ENCODE peak calls at places on chromosomes 5 and 9, in ten cellular contexts. H is fibroblast of villous mesenchyme, F is AG09309, N is HFF-Myc, G is psoas muscle, V is ascending aorta, K is stomach, A is fibroblast of pulmonary artery, J is left ventricle myocardium inferior, C is heart right ventricle. Z is an unnamed sample.

GRCh38 chr9:73761905-73762304 is 610.2 kb downstream of the ANXA1 start:
- DNase-seq in H (no peak), F (no peak), N (no peak), G (no peak), V (no peak), K (no peak), A (no peak), J (no peak), C (no peak), Z (no peak)

GRCh38 chr5:61330341-61330878 is 1.6 kb upstream of the ZSWIM6 start:
- DNase-seq in H (peak), F (no peak), N (no peak), G (peak), V (no peak), K (no peak), A (peak), J (peak), C (peak), Z (no peak)

GRCh38 chr5:107470007-107470582 is 200.6 kb downstream of the EFNA5 start:
- DNase-seq in H (no peak), F (no peak), N (no peak), G (no peak), V (no peak), K (no peak), A (no peak), J (no peak), C (no peak), Z (no peak)

GRCh38 chr9:123339666-123340414 is 16.2 kb upstream of the CRB2 start:
- DNase-seq in H (no peak), F (no peak), N (no peak), G (no peak), V (no peak), K (no peak), A (no peak), J (no peak), C (peak), Z (no peak)

GRCh38 chr5:79255786-79256557 is 20.0 kb downstream of the JMY start:
- DNase-seq in H (peak), F (no peak), N (peak), G (no peak), V (no peak), K (peak), A (peak), J (no peak), C (peak), Z (no peak)

GRCh38 chr5:142325677-142326479 is 1.1 kb upstream of the SPRY4 start:
- DNase-seq in H (peak), F (no peak), N (no peak), G (no peak), V (no peak), K (peak), A (peak), J (peak), C (peak), Z (no peak)

GRCh38 chr9:129013674-129014073 is 14.5 kb downstream of the SH3GLB2 start:
- DNase-seq in H (no peak), F (no peak), N (no peak), G (no peak), V (no peak), K (no peak), A (no peak), J (no peak), C (no peak), Z (no peak)

GRCh38 chr9:96222132-96222531 is 79.8 kb downstream of the HSD17B3 start:
- DNase-seq in H (peak), F (no peak), N (no peak), G (no peak), V (no peak), K (no peak), A (no peak), J (no peak), C (no peak), Z (no peak)

GRCh38 chr5:133423618-133424282 is 188.6 kb downstream of the FSTL4 start:
- DNase-seq in H (peak), F (no peak), N (peak), G (peak), V (no peak), K (peak), A (peak), J (peak), C (peak), Z (no peak)

GRCh38 chr9:87393706-87394255 is 103.9 kb upstream of the DAPK1 start:
- DNase-seq in H (no peak), F (no peak), N (no peak), G (no peak), V (no peak), K (no peak), A (no peak), J (no peak), C (no peak), Z (no peak)

GRCh38 chr5:17185776-17186175 is 31.7 kb upstream of the BASP1 start:
- DNase-seq in H (peak), F (peak), N (no peak), G (peak), V (no peak), K (no peak), A (peak), J (peak), C (no peak), Z (peak)

GRCh38 chr5:59817536-59817935 is 76.0 kb downstream of the PDE4D start:
- DNase-seq in H (no peak), F (no peak), N (no peak), G (no peak), V (no peak), K (no peak), A (no peak), J (no peak), C (no peak), Z (no peak)

GRCh38 chr5:67010684-67011409 is 185.8 kb downstream of the CD180 start:
- DNase-seq in H (no peak), F (no peak), N (peak), G (peak), V (no peak), K (no peak), A (peak), J (no peak), C (no peak), Z (peak)

GRCh38 chr5:38607396-38607795 is 51.0 kb upstream of the LIFR start:
- DNase-seq in H (peak), F (peak), N (no peak), G (no peak), V (no peak), K (no peak), A (peak), J (no peak), C (no peak), Z (peak)

GRCh38 chr5:89847743-89848142 is 561.8 kb downstream of the CETN3 start:
- DNase-seq in H (no peak), F (no peak), N (no peak), G (no peak), V (no peak), K (no peak), A (no peak), J (no peak), C (no peak), Z (no peak)

GRCh38 chr5:176793736-176794135 is 16.6 kb upstream of the UNC5A start:
- DNase-seq in H (no peak), F (no peak), N (no peak), G (no peak), V (no peak), K (no peak), A (no peak), J (no peak), C (no peak), Z (no peak)

GRCh38 chr5:74056789-74057164 is 430.8 kb downstream of the ARHGEF28 start:
- DNase-seq in H (peak), F (no peak), N (no peak), G (no peak), V (no peak), K (peak), A (peak), J (no peak), C (no peak), Z (no peak)

GRCh38 chr9:76571288-76572204 is 112.6 kb downstream of the GCNT1 start:
- DNase-seq in H (peak), F (no peak), N (no peak), G (no peak), V (no peak), K (no peak), A (peak), J (no peak), C (no peak), Z (no peak)

GRCh38 chr9:76203373-76203772 is 190.9 kb downstream of the RFK start:
- DNase-seq in H (no peak), F (no peak), N (no peak), G (no peak), V (no peak), K (peak), A (peak), J (no peak), C (no peak), Z (no peak)

GRCh38 chr5:91177639-91178038 is 205.5 kb downstream of the ARRDC3 start:
- DNase-seq in H (no peak), F (no peak), N (no peak), G (no peak), V (no peak), K (no peak), A (peak), J (no peak), C (no peak), Z (no peak)

GRCh38 chr9:35526087-35526801 is 36.3 kb downstream of the RUSC2 start:
- DNase-seq in H (peak), F (no peak), N (no peak), G (no peak), V (no peak), K (no peak), A (peak), J (no peak), C (no peak), Z (no peak)

GRCh38 chr9:14661421-14662059 is 31.7 kb downstream of the ZDHHC21 start:
- DNase-seq in H (peak), F (no peak), N (no peak), G (no peak), V (no peak), K (no peak), A (peak), J (no peak), C (no peak), Z (no peak)

GRCh38 chr9:90825586-90825985 is 24.0 kb downstream of the SYK start:
- DNase-seq in H (no peak), F (no peak), N (no peak), G (no peak), V (no peak), K (no peak), A (no peak), J (no peak), C (no peak), Z (no peak)

GRCh38 chr5:103867857-103868598 is 305.4 kb upstream of the NUDT12 start:
- DNase-seq in H (peak), F (no peak), N (no peak), G (no peak), V (no peak), K (no peak), A (no peak), J (no peak), C (no peak), Z (no peak)

GRCh38 chr5:33233013-33233463 is 207.7 kb upstream of the TARS1 start:
- DNase-seq in H (peak), F (no peak), N (peak), G (no peak), V (no peak), K (no peak), A (peak), J (no peak), C (no peak), Z (no peak)

GRCh38 chr9:121298016-121298538 is 30.1 kb downstream of the GSN start:
- DNase-seq in H (no peak), F (no peak), N (no peak), G (peak), V (no peak), K (no peak), A (no peak), J (no peak), C (no peak), Z (no peak)

GRCh38 chr9:133521122-133522072 is 3.4 kb downstream of the MYMK start:
- DNase-seq in H (no peak), F (no peak), N (no peak), G (peak), V (no peak), K (no peak), A (no peak), J (no peak), C (no peak), Z (no peak)

GRCh38 chr5:106962464-106963230 is 708.1 kb downstream of the EFNA5 start:
- DNase-seq in H (no peak), F (no peak), N (no peak), G (no peak), V (no peak), K (no peak), A (no peak), J (no peak), C (no peak), Z (no peak)

GRCh38 chr9:113541019-113541900 is 77.7 kb downstream of the RGS3 start:
- DNase-seq in H (peak), F (no peak), N (no peak), G (no peak), V (no peak), K (peak), A (peak), J (no peak), C (peak), Z (no peak)

GRCh38 chr9:125878241-125878640 is 131.1 kb downstream of the PBX3 start:
- DNase-seq in H (no peak), F (no peak), N (no peak), G (no peak), V (no peak), K (no peak), A (peak), J (no peak), C (no peak), Z (no peak)

GRCh38 chr5:59555596-59555995 is 337.9 kb downstream of the PDE4D start:
- DNase-seq in H (no peak), F (no peak), N (no peak), G (no peak), V (no peak), K (no peak), A (no peak), J (no peak), C (no peak), Z (no peak)

GRCh38 chr9:93891549-93892310 is 63.4 kb downstream of the BARX1 start:
- DNase-seq in H (no peak), F (no peak), N (no peak), G (no peak), V (no peak), K (peak), A (no peak), J (no peak), C (no peak), Z (no peak)

GRCh38 chr5:138950411-138951011 is 75.4 kb upstream of the LRRTM2 start:
- DNase-seq in H (no peak), F (no peak), N (no peak), G (no peak), V (no peak), K (no peak), A (no peak), J (no peak), C (no peak), Z (no peak)

GRCh38 chr5:71922584-71923106 is 184.6 kb upstream of the MAP1B start:
- DNase-seq in H (peak), F (no peak), N (no peak), G (no peak), V (no peak), K (no peak), A (peak), J (no peak), C (no peak), Z (peak)

GRCh38 chr5:149402291-149402690 is 23.2 kb upstream of the IL17B start:
- DNase-seq in H (no peak), F (no peak), N (no peak), G (no peak), V (no peak), K (no peak), A (no peak), J (no peak), C (no peak), Z (no peak)

GRCh38 chr5:149404746-149405549 is 25.9 kb upstream of the IL17B start:
- DNase-seq in H (peak), F (no peak), N (no peak), G (no peak), V (no peak), K (no peak), A (no peak), J (no peak), C (no peak), Z (peak)

GRCh38 chr5:149405550-149406202 is 26.6 kb upstream of the IL17B start:
- DNase-seq in H (peak), F (no peak), N (no peak), G (no peak), V (no peak), K (no peak), A (no peak), J (no peak), C (no peak), Z (no peak)

GRCh38 chr5:149406203-149406978 is 27.3 kb upstream of the IL17B start:
- DNase-seq in H (peak), F (peak), N (peak), G (peak), V (peak), K (no peak), A (peak), J (peak), C (peak), Z (peak)

DNA sequence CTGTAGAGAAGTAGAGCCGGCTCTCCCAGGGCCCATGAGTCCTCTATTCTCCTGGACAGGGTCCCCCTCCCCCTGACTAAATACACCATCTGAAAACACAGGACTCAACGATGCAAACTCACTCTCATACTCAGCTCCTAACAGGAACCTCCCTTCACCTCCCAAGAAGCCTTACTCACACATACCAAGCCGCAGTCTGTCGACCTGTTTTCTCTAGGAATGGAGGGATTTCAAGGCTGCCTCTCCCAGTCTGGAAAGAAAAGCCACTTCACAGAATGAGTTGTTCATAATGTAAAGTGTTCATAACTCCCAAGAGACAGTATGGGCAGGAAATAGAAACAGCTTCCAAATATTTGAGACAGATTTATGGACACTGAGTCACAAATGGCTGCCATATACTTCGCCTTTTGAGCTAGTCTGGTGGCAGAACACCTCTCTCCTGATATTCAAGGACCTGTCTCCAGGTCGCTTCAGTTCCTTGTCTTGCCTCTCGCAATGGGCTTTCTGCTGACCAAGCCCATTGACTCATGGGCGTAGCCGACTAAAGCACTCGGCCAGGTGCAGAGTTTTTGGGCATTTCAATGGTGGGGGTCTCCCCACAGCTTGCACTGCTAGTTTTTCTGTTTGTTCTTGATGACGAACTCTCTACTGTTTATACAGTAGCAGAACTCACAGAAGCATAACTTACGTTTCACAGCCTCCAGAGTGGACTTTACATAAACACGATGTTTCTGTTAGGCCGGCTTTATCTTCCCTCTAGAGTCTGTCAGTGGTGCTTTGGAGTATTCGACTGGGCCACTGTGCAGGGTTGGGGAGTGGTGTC is 25.0 kb upstream of the IL17B start:
- DNase-seq in H (peak), F (peak), N (no peak), G (no peak), V (no peak), K (no peak), A (no peak), J (no peak), C (no peak), Z (peak)
- H3K4me3 ChIP-seq in H (no peak), F (no peak), N (no peak), G (no peak), V (peak), K (no peak), A (no peak), J (no peak), C (no peak), Z (no peak)

DNA sequence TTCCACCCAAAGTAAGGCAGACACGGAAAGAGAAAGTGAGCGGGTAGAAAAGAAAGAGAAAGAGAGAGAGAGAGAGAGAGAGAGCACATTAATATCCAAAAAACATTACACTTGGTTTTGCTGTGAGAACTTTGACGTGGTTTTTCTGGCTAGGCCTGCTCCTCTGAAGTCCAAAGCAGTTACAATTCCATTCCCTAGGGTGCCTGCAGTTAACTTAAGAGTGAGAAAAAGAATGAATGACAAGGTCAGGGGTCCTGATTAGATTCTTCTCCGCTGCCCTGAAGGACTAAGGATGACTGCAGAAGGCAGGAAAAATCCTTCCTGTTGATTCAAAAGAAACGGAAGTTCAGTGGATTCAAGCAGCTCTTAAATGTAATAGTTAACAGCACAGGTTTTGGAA is 589.8 kb downstream of the PRELID2 start:
- DNase-seq in H (peak), F (no peak), N (no peak), G (no peak), V (no peak), K (no peak), A (peak), J (no peak), C (no peak), Z (no peak)
- H3K4me3 ChIP-seq in H (no peak), F (no peak), N (no peak), G (no peak), V (peak), K (no peak), A (peak), J (no peak), C (no peak), Z (no peak)

GRCh38 chr5:62578540-62578939 is at the start of gene LRRC70:
- DNase-seq in H (peak), F (no peak), N (peak), G (no peak), V (no peak), K (no peak), A (peak), J (no peak), C (peak), Z (peak)
- H3K4me3 ChIP-seq in H (no peak), F (no peak), N (no peak), G (peak), V (no peak), K (no peak), A (peak), J (peak), C (no peak), Z (no peak)

GRCh38 chr5:150155258-150156032 is at the start of gene PDGFRB:
- DNase-seq in H (peak), F (no peak), N (no peak), G (peak), V (peak), K (peak), A (peak), J (peak), C (peak), Z (peak)

GRCh38 chr5:150154618-150155134 is 969 bp downstream of the PDGFRB start:
- DNase-seq in H (no peak), F (no peak), N (no peak), G (no peak), V (no peak), K (no peak), A (no peak), J (no peak), C (no peak), Z (no peak)

GRCh38 chr5:150152636-150153462 is 2.8 kb downstream of the PDGFRB start:
- DNase-seq in H (peak), F (no peak), N (no peak), G (no peak), V (no peak), K (no peak), A (no peak), J (no peak), C (no peak), Z (no peak)

GRCh38 chr5:150153957-150154617 is 1.6 kb downstream of the PDGFRB start:
- DNase-seq in H (peak), F (no peak), N (no peak), G (no peak), V (no peak), K (no peak), A (peak), J (no peak), C (no peak), Z (no peak)

DNA sequence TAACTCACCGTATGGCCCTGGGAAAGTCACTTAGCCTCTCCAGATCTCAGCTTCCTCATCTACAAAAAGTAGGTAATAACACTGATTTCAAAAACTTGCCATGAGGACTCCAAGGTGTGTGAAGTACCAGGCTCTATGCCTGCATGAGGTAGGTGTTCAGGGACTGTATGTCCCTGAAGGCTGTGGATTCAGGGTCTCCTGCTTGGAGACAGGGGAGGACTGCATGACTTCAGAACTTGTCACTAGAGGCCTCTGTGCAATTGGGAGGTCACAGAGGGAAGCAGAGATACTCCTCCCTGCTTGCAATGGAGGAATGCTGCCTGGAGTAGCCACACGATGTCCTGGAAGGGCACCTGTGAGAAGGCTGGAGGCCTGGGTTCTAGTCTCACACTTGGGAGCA is 2.2 kb downstream of the PDGFRB start:
- DNase-seq in H (no peak), F (no peak), N (no peak), G (no peak), V (no peak), K (no peak), A (no peak), J (no peak), C (no peak), Z (no peak)
- H3K4me3 ChIP-seq in H (peak), F (peak), N (peak), G (peak), V (peak), K (peak), A (peak), J (peak), C (peak), Z (peak)

GRCh38 chr5:175658299-175659145 is 651 bp downstream of the HRH2 start:
- DNase-seq in H (no peak), F (no peak), N (no peak), G (no peak), V (no peak), K (peak), A (no peak), J (no peak), C (no peak), Z (no peak)
- H3K4me3 ChIP-seq in H (peak), F (peak), N (no peak), G (peak), V (peak), K (peak), A (no peak), J (peak), C (peak), Z (no peak)

Z was measured in skeletal muscle cell.